ENCODE peak calls at places on chromosomes 1 and 21, in eight cellular contexts. One of them, this sample, is unnamed.
A peak's percentile ranks its signal among the peaks of the same experiment; 100 is the strongest.

GRCh38 chr1:56520202-56520601 is 59.2 kb downstream of the PLPP3 start:
- DNase-seq in epithelial cell of esophagus: peak; percentile 39
- DNase-seq in osteoblast: no peak
- DNase-seq in fibroblast of the conjunctiva: no peak
- DNase-seq in nephron progenitor cell: no peak
- DNase-seq in left ventricle myocardium inferior: no peak
- DNase-seq in naive thymus-derived CD4-positive, alpha-beta T cell: no peak
- DNase-seq in WTC11: no peak
- DNase-seq in this sample: no peak

GRCh38 chr1:206924549-206925115 is 2.9 kb upstream of the FCMR start:
- DNase-seq in fibroblast of the conjunctiva: no peak
- DNase-seq in naive thymus-derived CD4-positive, alpha-beta T cell: no peak
- DNase-seq in nephron progenitor cell: no peak
- DNase-seq in left ventricle myocardium inferior: no peak
- DNase-seq in epithelial cell of esophagus: no peak
- DNase-seq in WTC11: no peak
- DNase-seq in osteoblast: no peak
- DNase-seq in this sample: no peak

GRCh38 chr1:220316291-220316690 is 44.0 kb upstream of the RAB3GAP2 start:
- DNase-seq in osteoblast: no peak
- DNase-seq in nephron progenitor cell: no peak
- DNase-seq in epithelial cell of esophagus: no peak
- DNase-seq in WTC11: no peak
- DNase-seq in left ventricle myocardium inferior: no peak
- DNase-seq in naive thymus-derived CD4-positive, alpha-beta T cell: no peak
- DNase-seq in fibroblast of the conjunctiva: no peak
- DNase-seq in this sample: no peak

GRCh38 chr1:26597629-26598039 is 68.1 kb downstream of the RPS6KA1 start:
- DNase-seq in WTC11: no peak
- DNase-seq in osteoblast: peak; percentile 87
- DNase-seq in naive thymus-derived CD4-positive, alpha-beta T cell: peak; percentile 51
- DNase-seq in left ventricle myocardium inferior: no peak
- DNase-seq in nephron progenitor cell: no peak
- DNase-seq in fibroblast of the conjunctiva: no peak
- DNase-seq in epithelial cell of esophagus: peak; percentile 67
- DNase-seq in this sample: peak; percentile 74

GRCh38 chr1:31511848-31512615 is 64.3 kb upstream of the TINAGL1 start:
- DNase-seq in left ventricle myocardium inferior: no peak
- DNase-seq in fibroblast of the conjunctiva: no peak
- DNase-seq in WTC11: no peak
- DNase-seq in osteoblast: no peak
- DNase-seq in epithelial cell of esophagus: no peak
- DNase-seq in naive thymus-derived CD4-positive, alpha-beta T cell: no peak
- DNase-seq in nephron progenitor cell: no peak
- DNase-seq in this sample: no peak

GRCh38 chr1:182777386-182777785 is 12.2 kb upstream of the NPL start:
- DNase-seq in nephron progenitor cell: no peak
- DNase-seq in WTC11: no peak
- DNase-seq in epithelial cell of esophagus: no peak
- DNase-seq in left ventricle myocardium inferior: no peak
- DNase-seq in fibroblast of the conjunctiva: no peak
- DNase-seq in naive thymus-derived CD4-positive, alpha-beta T cell: no peak
- DNase-seq in osteoblast: no peak
- DNase-seq in this sample: no peak

GRCh38 chr1:87451229-87451900 is 122.7 kb downstream of the LMO4 start:
- DNase-seq in osteoblast: peak; percentile 79
- DNase-seq in epithelial cell of esophagus: no peak
- DNase-seq in naive thymus-derived CD4-positive, alpha-beta T cell: no peak
- DNase-seq in left ventricle myocardium inferior: no peak
- DNase-seq in fibroblast of the conjunctiva: peak; percentile 16
- DNase-seq in WTC11: no peak
- DNase-seq in nephron progenitor cell: no peak
- DNase-seq in this sample: no peak

GRCh38 chr1:7508052-7508745 is 262.9 kb upstream of the VAMP3 start:
- DNase-seq in left ventricle myocardium inferior: no peak
- DNase-seq in fibroblast of the conjunctiva: no peak
- DNase-seq in osteoblast: peak; percentile 58
- DNase-seq in nephron progenitor cell: no peak
- DNase-seq in naive thymus-derived CD4-positive, alpha-beta T cell: no peak
- DNase-seq in WTC11: no peak
- DNase-seq in epithelial cell of esophagus: no peak
- DNase-seq in this sample: no peak

GRCh38 chr1:89762431-89762800 is 58.4 kb upstream of the LRRC8D start:
- DNase-seq in nephron progenitor cell: no peak
- DNase-seq in WTC11: no peak
- DNase-seq in epithelial cell of esophagus: no peak
- DNase-seq in fibroblast of the conjunctiva: no peak
- DNase-seq in left ventricle myocardium inferior: no peak
- DNase-seq in naive thymus-derived CD4-positive, alpha-beta T cell: no peak
- DNase-seq in osteoblast: no peak
- DNase-seq in this sample: peak; percentile 58

GRCh38 chr1:82160036-82160435 is 359.3 kb downstream of the ADGRL2 start:
- DNase-seq in nephron progenitor cell: no peak
- DNase-seq in left ventricle myocardium inferior: no peak
- DNase-seq in epithelial cell of esophagus: peak; percentile 93
- DNase-seq in WTC11: no peak
- DNase-seq in fibroblast of the conjunctiva: no peak
- DNase-seq in osteoblast: no peak
- DNase-seq in naive thymus-derived CD4-positive, alpha-beta T cell: no peak
- DNase-seq in this sample: no peak

GRCh38 chr1:13661539-13661938 is 38.4 kb upstream of the PRDM2 start:
- DNase-seq in left ventricle myocardium inferior: no peak
- DNase-seq in osteoblast: peak; percentile 76
- DNase-seq in naive thymus-derived CD4-positive, alpha-beta T cell: no peak
- DNase-seq in WTC11: no peak
- DNase-seq in epithelial cell of esophagus: peak; percentile 32
- DNase-seq in nephron progenitor cell: no peak
- DNase-seq in fibroblast of the conjunctiva: peak; percentile 12
- DNase-seq in this sample: no peak

GRCh38 chr1:225508538-225509375 is 80.9 kb upstream of the LBR start:
- DNase-seq in WTC11: no peak
- DNase-seq in naive thymus-derived CD4-positive, alpha-beta T cell: no peak
- DNase-seq in left ventricle myocardium inferior: no peak
- DNase-seq in epithelial cell of esophagus: peak; percentile 97
- DNase-seq in fibroblast of the conjunctiva: peak; percentile 91
- DNase-seq in nephron progenitor cell: no peak
- DNase-seq in osteoblast: peak; percentile 87
- DNase-seq in this sample: no peak

GRCh38 chr1:156232222-156232621 is 9.8 kb upstream of the BGLAP start:
- DNase-seq in nephron progenitor cell: no peak
- DNase-seq in osteoblast: no peak
- DNase-seq in epithelial cell of esophagus: no peak
- DNase-seq in naive thymus-derived CD4-positive, alpha-beta T cell: no peak
- DNase-seq in fibroblast of the conjunctiva: no peak
- DNase-seq in WTC11: no peak
- DNase-seq in left ventricle myocardium inferior: no peak
- DNase-seq in this sample: no peak

GRCh38 chr1:53324728-53325297 is 3.1 kb downstream of the LRP8 start:
- DNase-seq in osteoblast: peak; percentile 79
- DNase-seq in WTC11: no peak
- DNase-seq in epithelial cell of esophagus: no peak
- DNase-seq in nephron progenitor cell: no peak
- DNase-seq in fibroblast of the conjunctiva: no peak
- DNase-seq in left ventricle myocardium inferior: no peak
- DNase-seq in naive thymus-derived CD4-positive, alpha-beta T cell: no peak
- DNase-seq in this sample: no peak

GRCh38 chr1:91617242-91617837 is 116.7 kb downstream of the CDC7 start:
- DNase-seq in osteoblast: no peak
- DNase-seq in naive thymus-derived CD4-positive, alpha-beta T cell: peak; percentile 5
- DNase-seq in left ventricle myocardium inferior: peak; percentile 51
- DNase-seq in epithelial cell of esophagus: no peak
- DNase-seq in nephron progenitor cell: peak; percentile 19
- DNase-seq in fibroblast of the conjunctiva: no peak
- DNase-seq in WTC11: peak; percentile 67
- DNase-seq in this sample: no peak

GRCh38 chr1:17075470-17076255 is 21.8 kb upstream of the SDHB start:
- DNase-seq in left ventricle myocardium inferior: no peak
- DNase-seq in naive thymus-derived CD4-positive, alpha-beta T cell: no peak
- DNase-seq in nephron progenitor cell: no peak
- DNase-seq in epithelial cell of esophagus: peak; percentile 36
- DNase-seq in fibroblast of the conjunctiva: no peak
- DNase-seq in WTC11: peak; percentile 68
- DNase-seq in osteoblast: peak; percentile 85
- DNase-seq in this sample: peak; percentile 90

GRCh38 chr21:37555672-37556261 is 189.2 kb downstream of the DYRK1A start:
- DNase-seq in epithelial cell of esophagus: no peak
- DNase-seq in left ventricle myocardium inferior: peak; percentile 56
- DNase-seq in WTC11: no peak
- DNase-seq in osteoblast: no peak
- DNase-seq in naive thymus-derived CD4-positive, alpha-beta T cell: no peak
- DNase-seq in nephron progenitor cell: no peak
- DNase-seq in fibroblast of the conjunctiva: no peak
- DNase-seq in this sample: no peak

GRCh38 chr1:214458541-214458940 is 92.9 kb downstream of the PTPN14 start:
- DNase-seq in naive thymus-derived CD4-positive, alpha-beta T cell: no peak
- DNase-seq in WTC11: no peak
- DNase-seq in nephron progenitor cell: no peak
- DNase-seq in fibroblast of the conjunctiva: no peak
- DNase-seq in osteoblast: no peak
- DNase-seq in epithelial cell of esophagus: no peak
- DNase-seq in left ventricle myocardium inferior: no peak
- DNase-seq in this sample: no peak

GRCh38 chr1:28418278-28418637 is 48.7 kb downstream of the PHACTR4 start:
- DNase-seq in osteoblast: no peak
- DNase-seq in epithelial cell of esophagus: peak; percentile 28
- DNase-seq in left ventricle myocardium inferior: no peak
- DNase-seq in naive thymus-derived CD4-positive, alpha-beta T cell: no peak
- DNase-seq in WTC11: no peak
- DNase-seq in nephron progenitor cell: no peak
- DNase-seq in fibroblast of the conjunctiva: no peak
- DNase-seq in this sample: no peak

GRCh38 chr1:165383067-165383466 is 26.6 kb upstream of the LMX1A start:
- DNase-seq in osteoblast: peak; percentile 82
- DNase-seq in WTC11: no peak
- DNase-seq in nephron progenitor cell: no peak
- DNase-seq in naive thymus-derived CD4-positive, alpha-beta T cell: no peak
- DNase-seq in epithelial cell of esophagus: no peak
- DNase-seq in left ventricle myocardium inferior: peak; percentile 32
- DNase-seq in fibroblast of the conjunctiva: peak; percentile 59
- DNase-seq in this sample: no peak

GRCh38 chr1:213931804-213932203 is 56.0 kb upstream of the PROX1 start:
- DNase-seq in left ventricle myocardium inferior: no peak
- DNase-seq in osteoblast: no peak
- DNase-seq in epithelial cell of esophagus: no peak
- DNase-seq in naive thymus-derived CD4-positive, alpha-beta T cell: no peak
- DNase-seq in WTC11: peak; percentile 37
- DNase-seq in fibroblast of the conjunctiva: no peak
- DNase-seq in nephron progenitor cell: no peak
- DNase-seq in this sample: no peak

GRCh38 chr1:115648717-115649691 is 7.2 kb downstream of the VANGL1 start:
- DNase-seq in left ventricle myocardium inferior: no peak
- DNase-seq in naive thymus-derived CD4-positive, alpha-beta T cell: no peak
- DNase-seq in nephron progenitor cell: no peak
- DNase-seq in epithelial cell of esophagus: peak; percentile 65
- DNase-seq in osteoblast: peak; percentile 25
- DNase-seq in WTC11: no peak
- DNase-seq in fibroblast of the conjunctiva: no peak
- DNase-seq in this sample: no peak

GRCh38 chr1:10888791-10889627 is 92.6 kb upstream of the CASZ1 start:
- DNase-seq in left ventricle myocardium inferior: no peak
- DNase-seq in WTC11: no peak
- DNase-seq in epithelial cell of esophagus: no peak
- DNase-seq in fibroblast of the conjunctiva: no peak
- DNase-seq in nephron progenitor cell: peak; percentile 74
- DNase-seq in naive thymus-derived CD4-positive, alpha-beta T cell: no peak
- DNase-seq in osteoblast: peak; percentile 77
- DNase-seq in this sample: no peak

GRCh38 chr1:85473390-85473789 is 8.4 kb upstream of the DDAH1 start:
- DNase-seq in epithelial cell of esophagus: peak; percentile 98
- DNase-seq in naive thymus-derived CD4-positive, alpha-beta T cell: no peak
- DNase-seq in nephron progenitor cell: no peak
- DNase-seq in osteoblast: peak; percentile 65
- DNase-seq in fibroblast of the conjunctiva: no peak
- DNase-seq in WTC11: no peak
- DNase-seq in left ventricle myocardium inferior: no peak
- DNase-seq in this sample: no peak

GRCh38 chr1:179143332-179143731 is 61.5 kb downstream of the TOR3A start:
- DNase-seq in osteoblast: peak; percentile 73
- DNase-seq in WTC11: no peak
- DNase-seq in fibroblast of the conjunctiva: peak; percentile 90
- DNase-seq in epithelial cell of esophagus: peak; percentile 89
- DNase-seq in naive thymus-derived CD4-positive, alpha-beta T cell: peak; percentile 51
- DNase-seq in left ventricle myocardium inferior: no peak
- DNase-seq in nephron progenitor cell: no peak
- DNase-seq in this sample: peak; percentile 12

GRCh38 chr1:205528887-205529825 is 24.7 kb downstream of the CDK18 start:
- DNase-seq in fibroblast of the conjunctiva: peak; percentile 30
- DNase-seq in WTC11: peak; percentile 94
- DNase-seq in left ventricle myocardium inferior: peak; percentile 82
- DNase-seq in nephron progenitor cell: peak; percentile 96
- DNase-seq in epithelial cell of esophagus: peak; percentile 63
- DNase-seq in osteoblast: peak; percentile 99
- DNase-seq in naive thymus-derived CD4-positive, alpha-beta T cell: peak; percentile 70
- DNase-seq in this sample: peak; percentile 70

GRCh38 chr1:246160905-246161304 is 346.2 kb downstream of the SMYD3 start:
- DNase-seq in nephron progenitor cell: no peak
- DNase-seq in left ventricle myocardium inferior: no peak
- DNase-seq in fibroblast of the conjunctiva: no peak
- DNase-seq in epithelial cell of esophagus: peak; percentile 55
- DNase-seq in WTC11: no peak
- DNase-seq in naive thymus-derived CD4-positive, alpha-beta T cell: no peak
- DNase-seq in osteoblast: no peak
- DNase-seq in this sample: no peak

GRCh38 chr1:116759636-116760035 is 5.4 kb downstream of the CD2 start:
- DNase-seq in epithelial cell of esophagus: no peak
- DNase-seq in fibroblast of the conjunctiva: no peak
- DNase-seq in naive thymus-derived CD4-positive, alpha-beta T cell: no peak
- DNase-seq in osteoblast: no peak
- DNase-seq in left ventricle myocardium inferior: no peak
- DNase-seq in WTC11: no peak
- DNase-seq in nephron progenitor cell: no peak
- DNase-seq in this sample: no peak

GRCh38 chr1:8043621-8044020 is 17.5 kb upstream of the ERRFI1 start:
- DNase-seq in left ventricle myocardium inferior: no peak
- DNase-seq in epithelial cell of esophagus: no peak
- DNase-seq in osteoblast: no peak
- DNase-seq in naive thymus-derived CD4-positive, alpha-beta T cell: no peak
- DNase-seq in WTC11: no peak
- DNase-seq in nephron progenitor cell: no peak
- DNase-seq in fibroblast of the conjunctiva: no peak
- DNase-seq in this sample: no peak

GRCh38 chr1:17829579-17829978 is 74.4 kb downstream of the ACTL8 start:
- DNase-seq in nephron progenitor cell: no peak
- DNase-seq in left ventricle myocardium inferior: peak; percentile 69
- DNase-seq in naive thymus-derived CD4-positive, alpha-beta T cell: no peak
- DNase-seq in epithelial cell of esophagus: no peak
- DNase-seq in fibroblast of the conjunctiva: no peak
- DNase-seq in osteoblast: no peak
- DNase-seq in WTC11: no peak
- DNase-seq in this sample: no peak

GRCh38 chr1:68313736-68314594 is 81.6 kb upstream of the WLS start:
- DNase-seq in fibroblast of the conjunctiva: no peak
- DNase-seq in osteoblast: peak; percentile 83
- DNase-seq in epithelial cell of esophagus: no peak
- DNase-seq in naive thymus-derived CD4-positive, alpha-beta T cell: no peak
- DNase-seq in left ventricle myocardium inferior: no peak
- DNase-seq in WTC11: no peak
- DNase-seq in nephron progenitor cell: no peak
- DNase-seq in this sample: no peak